ENCODE peak calls at places on chromosome 18, in six cellular contexts. One of them, this sample, is unnamed.

GRCh38 chr18:22073411-22073810 is 96.0 kb upstream of the GATA6 start:
- ATAC-seq in gastrocnemius medialis: no peak
- ATAC-seq in right cardiac atrium: no peak
- ATAC-seq in naive thymus-derived CD8-positive, alpha-beta T cell: no peak
- ATAC-seq in activated naive CD8-positive, alpha-beta T cell treated with anti-CD3 and anti-CD28 coated beads, Interleukin-2, amount 50 U/mL, for 24 hours: no peak
- ATAC-seq in HepG2: no peak
- ATAC-seq in this sample: no peak

GRCh38 chr18:56945171-56945863 is 201.6 kb upstream of the BOD1L2 start:
- ATAC-seq in gastrocnemius medialis: no peak
- ATAC-seq in right cardiac atrium: peak
- ATAC-seq in naive thymus-derived CD8-positive, alpha-beta T cell: no peak
- ATAC-seq in activated naive CD8-positive, alpha-beta T cell treated with anti-CD3 and anti-CD28 coated beads, Interleukin-2, amount 50 U/mL, for 24 hours: no peak
- ATAC-seq in HepG2: no peak
- ATAC-seq in this sample: no peak

GRCh38 chr18:74249181-74249968 is 42.4 kb downstream of the CYB5A start:
- ATAC-seq in gastrocnemius medialis: no peak
- ATAC-seq in right cardiac atrium: peak
- ATAC-seq in naive thymus-derived CD8-positive, alpha-beta T cell: no peak
- ATAC-seq in activated naive CD8-positive, alpha-beta T cell treated with anti-CD3 and anti-CD28 coated beads, Interleukin-2, amount 50 U/mL, for 24 hours: no peak
- ATAC-seq in HepG2: peak
- ATAC-seq in this sample: peak

GRCh38 chr18:78601349-78601748 is 378.3 kb upstream of the SALL3 start:
- ATAC-seq in gastrocnemius medialis: no peak
- ATAC-seq in right cardiac atrium: no peak
- ATAC-seq in naive thymus-derived CD8-positive, alpha-beta T cell: no peak
- ATAC-seq in activated naive CD8-positive, alpha-beta T cell treated with anti-CD3 and anti-CD28 coated beads, Interleukin-2, amount 50 U/mL, for 24 hours: no peak
- ATAC-seq in HepG2: no peak
- ATAC-seq in this sample: no peak

GRCh38 chr18:13762690-13763439 is 36.4 kb downstream of the RNMT start:
- ATAC-seq in gastrocnemius medialis: no peak
- ATAC-seq in right cardiac atrium: peak
- ATAC-seq in naive thymus-derived CD8-positive, alpha-beta T cell: no peak
- ATAC-seq in activated naive CD8-positive, alpha-beta T cell treated with anti-CD3 and anti-CD28 coated beads, Interleukin-2, amount 50 U/mL, for 24 hours: no peak
- ATAC-seq in HepG2: no peak
- ATAC-seq in this sample: no peak

GRCh38 chr18:64273724-64274123 is 124.8 kb upstream of the LINC00305 start:
- ATAC-seq in gastrocnemius medialis: no peak
- ATAC-seq in right cardiac atrium: no peak
- ATAC-seq in naive thymus-derived CD8-positive, alpha-beta T cell: no peak
- ATAC-seq in activated naive CD8-positive, alpha-beta T cell treated with anti-CD3 and anti-CD28 coated beads, Interleukin-2, amount 50 U/mL, for 24 hours: no peak
- ATAC-seq in HepG2: no peak
- ATAC-seq in this sample: no peak

GRCh38 chr18:35938562-35938961 is 33.9 kb upstream of the RMP24 start:
- ATAC-seq in gastrocnemius medialis: no peak
- ATAC-seq in right cardiac atrium: no peak
- ATAC-seq in naive thymus-derived CD8-positive, alpha-beta T cell: no peak
- ATAC-seq in activated naive CD8-positive, alpha-beta T cell treated with anti-CD3 and anti-CD28 coated beads, Interleukin-2, amount 50 U/mL, for 24 hours: no peak
- ATAC-seq in HepG2: no peak
- ATAC-seq in this sample: no peak

GRCh38 chr18:34929336-34929780 is 111.9 kb upstream of the MAPRE2 start:
- ATAC-seq in gastrocnemius medialis: peak
- ATAC-seq in right cardiac atrium: no peak
- ATAC-seq in naive thymus-derived CD8-positive, alpha-beta T cell: no peak
- ATAC-seq in activated naive CD8-positive, alpha-beta T cell treated with anti-CD3 and anti-CD28 coated beads, Interleukin-2, amount 50 U/mL, for 24 hours: no peak
- ATAC-seq in HepG2: peak
- ATAC-seq in this sample: no peak

GRCh38 chr18:13804305-13804704 is 19.6 kb upstream of the MC5R start:
- ATAC-seq in gastrocnemius medialis: no peak
- ATAC-seq in right cardiac atrium: peak
- ATAC-seq in naive thymus-derived CD8-positive, alpha-beta T cell: no peak
- ATAC-seq in activated naive CD8-positive, alpha-beta T cell treated with anti-CD3 and anti-CD28 coated beads, Interleukin-2, amount 50 U/mL, for 24 hours: no peak
- ATAC-seq in HepG2: no peak
- ATAC-seq in this sample: no peak

GRCh38 chr18:31102020-31102684 is at the start of gene DSC2:
- ATAC-seq in gastrocnemius medialis: no peak
- ATAC-seq in right cardiac atrium: peak
- ATAC-seq in naive thymus-derived CD8-positive, alpha-beta T cell: peak
- ATAC-seq in activated naive CD8-positive, alpha-beta T cell treated with anti-CD3 and anti-CD28 coated beads, Interleukin-2, amount 50 U/mL, for 24 hours: no peak
- ATAC-seq in HepG2: peak
- ATAC-seq in this sample: no peak

GRCh38 chr18:9910709-9911108 is 3.1 kb upstream of the VAPA start:
- ATAC-seq in gastrocnemius medialis: no peak
- ATAC-seq in right cardiac atrium: no peak
- ATAC-seq in naive thymus-derived CD8-positive, alpha-beta T cell: no peak
- ATAC-seq in activated naive CD8-positive, alpha-beta T cell treated with anti-CD3 and anti-CD28 coated beads, Interleukin-2, amount 50 U/mL, for 24 hours: no peak
- ATAC-seq in HepG2: no peak
- ATAC-seq in this sample: no peak

GRCh38 chr18:457533-457932 is 43.0 kb downstream of the COLEC12 start:
- ATAC-seq in gastrocnemius medialis: peak
- ATAC-seq in right cardiac atrium: peak
- ATAC-seq in naive thymus-derived CD8-positive, alpha-beta T cell: no peak
- ATAC-seq in activated naive CD8-positive, alpha-beta T cell treated with anti-CD3 and anti-CD28 coated beads, Interleukin-2, amount 50 U/mL, for 24 hours: no peak
- ATAC-seq in HepG2: no peak
- ATAC-seq in this sample: peak

GRCh38 chr18:49168970-49169619 is 218.3 kb upstream of the SMAD7 start:
- ATAC-seq in gastrocnemius medialis: no peak
- ATAC-seq in right cardiac atrium: no peak
- ATAC-seq in naive thymus-derived CD8-positive, alpha-beta T cell: no peak
- ATAC-seq in activated naive CD8-positive, alpha-beta T cell treated with anti-CD3 and anti-CD28 coated beads, Interleukin-2, amount 50 U/mL, for 24 hours: peak
- ATAC-seq in HepG2: peak
- ATAC-seq in this sample: no peak

GRCh38 chr18:63220903-63221302 is 98.7 kb downstream of the BCL2 start:
- ATAC-seq in gastrocnemius medialis: no peak
- ATAC-seq in right cardiac atrium: no peak
- ATAC-seq in naive thymus-derived CD8-positive, alpha-beta T cell: no peak
- ATAC-seq in activated naive CD8-positive, alpha-beta T cell treated with anti-CD3 and anti-CD28 coated beads, Interleukin-2, amount 50 U/mL, for 24 hours: peak
- ATAC-seq in HepG2: no peak
- ATAC-seq in this sample: no peak

GRCh38 chr18:45081579-45082181 is 401.0 kb downstream of the SETBP1 start:
- ATAC-seq in gastrocnemius medialis: no peak
- ATAC-seq in right cardiac atrium: no peak
- ATAC-seq in naive thymus-derived CD8-positive, alpha-beta T cell: no peak
- ATAC-seq in activated naive CD8-positive, alpha-beta T cell treated with anti-CD3 and anti-CD28 coated beads, Interleukin-2, amount 50 U/mL, for 24 hours: no peak
- ATAC-seq in HepG2: no peak
- ATAC-seq in this sample: no peak

GRCh38 chr18:51053822-51054221 is 23.8 kb downstream of the SMAD4 start:
- ATAC-seq in gastrocnemius medialis: no peak
- ATAC-seq in right cardiac atrium: no peak
- ATAC-seq in naive thymus-derived CD8-positive, alpha-beta T cell: peak
- ATAC-seq in activated naive CD8-positive, alpha-beta T cell treated with anti-CD3 and anti-CD28 coated beads, Interleukin-2, amount 50 U/mL, for 24 hours: peak
- ATAC-seq in HepG2: no peak
- ATAC-seq in this sample: no peak

GRCh38 chr18:37920865-37921264 is 355.3 kb upstream of the CELF4 start:
- ATAC-seq in gastrocnemius medialis: no peak
- ATAC-seq in right cardiac atrium: no peak
- ATAC-seq in naive thymus-derived CD8-positive, alpha-beta T cell: no peak
- ATAC-seq in activated naive CD8-positive, alpha-beta T cell treated with anti-CD3 and anti-CD28 coated beads, Interleukin-2, amount 50 U/mL, for 24 hours: no peak
- ATAC-seq in HepG2: no peak
- ATAC-seq in this sample: no peak

GRCh38 chr18:31783059-31783458 is 22.4 kb upstream of the SLC25A52 start:
- ATAC-seq in gastrocnemius medialis: no peak
- ATAC-seq in right cardiac atrium: no peak
- ATAC-seq in naive thymus-derived CD8-positive, alpha-beta T cell: no peak
- ATAC-seq in activated naive CD8-positive, alpha-beta T cell treated with anti-CD3 and anti-CD28 coated beads, Interleukin-2, amount 50 U/mL, for 24 hours: no peak
- ATAC-seq in HepG2: no peak
- ATAC-seq in this sample: no peak

GRCh38 chr18:50906843-50907242 is 27.9 kb downstream of the ME2 start:
- ATAC-seq in gastrocnemius medialis: no peak
- ATAC-seq in right cardiac atrium: no peak
- ATAC-seq in naive thymus-derived CD8-positive, alpha-beta T cell: no peak
- ATAC-seq in activated naive CD8-positive, alpha-beta T cell treated with anti-CD3 and anti-CD28 coated beads, Interleukin-2, amount 50 U/mL, for 24 hours: no peak
- ATAC-seq in HepG2: no peak
- ATAC-seq in this sample: no peak

GRCh38 chr18:77032121-77032758 is 100.3 kb downstream of the MBP start:
- ATAC-seq in gastrocnemius medialis: no peak
- ATAC-seq in right cardiac atrium: no peak
- ATAC-seq in naive thymus-derived CD8-positive, alpha-beta T cell: no peak
- ATAC-seq in activated naive CD8-positive, alpha-beta T cell treated with anti-CD3 and anti-CD28 coated beads, Interleukin-2, amount 50 U/mL, for 24 hours: no peak
- ATAC-seq in HepG2: no peak
- ATAC-seq in this sample: no peak

GRCh38 chr18:3972291-3972985 is 482.7 kb downstream of the DLGAP1 start:
- ATAC-seq in gastrocnemius medialis: no peak
- ATAC-seq in right cardiac atrium: no peak
- ATAC-seq in naive thymus-derived CD8-positive, alpha-beta T cell: no peak
- ATAC-seq in activated naive CD8-positive, alpha-beta T cell treated with anti-CD3 and anti-CD28 coated beads, Interleukin-2, amount 50 U/mL, for 24 hours: no peak
- ATAC-seq in HepG2: no peak
- ATAC-seq in this sample: no peak

GRCh38 chr18:13376298-13376840 is 157.8 kb downstream of the LDLRAD4 start:
- ATAC-seq in gastrocnemius medialis: no peak
- ATAC-seq in right cardiac atrium: no peak
- ATAC-seq in naive thymus-derived CD8-positive, alpha-beta T cell: peak
- ATAC-seq in activated naive CD8-positive, alpha-beta T cell treated with anti-CD3 and anti-CD28 coated beads, Interleukin-2, amount 50 U/mL, for 24 hours: peak
- ATAC-seq in HepG2: no peak
- ATAC-seq in this sample: no peak

GRCh38 chr18:23284629-23285028 is 149.3 kb downstream of the CABLES1 start:
- ATAC-seq in gastrocnemius medialis: no peak
- ATAC-seq in right cardiac atrium: no peak
- ATAC-seq in naive thymus-derived CD8-positive, alpha-beta T cell: no peak
- ATAC-seq in activated naive CD8-positive, alpha-beta T cell treated with anti-CD3 and anti-CD28 coated beads, Interleukin-2, amount 50 U/mL, for 24 hours: peak
- ATAC-seq in HepG2: no peak
- ATAC-seq in this sample: no peak

GRCh38 chr18:27541293-27541692 is 356.2 kb upstream of the CHST9 start:
- ATAC-seq in gastrocnemius medialis: no peak
- ATAC-seq in right cardiac atrium: no peak
- ATAC-seq in naive thymus-derived CD8-positive, alpha-beta T cell: no peak
- ATAC-seq in activated naive CD8-positive, alpha-beta T cell treated with anti-CD3 and anti-CD28 coated beads, Interleukin-2, amount 50 U/mL, for 24 hours: no peak
- ATAC-seq in HepG2: no peak
- ATAC-seq in this sample: no peak

GRCh38 chr18:59917422-59917821 is 17.6 kb downstream of the PMAIP1 start:
- ATAC-seq in gastrocnemius medialis: no peak
- ATAC-seq in right cardiac atrium: no peak
- ATAC-seq in naive thymus-derived CD8-positive, alpha-beta T cell: no peak
- ATAC-seq in activated naive CD8-positive, alpha-beta T cell treated with anti-CD3 and anti-CD28 coated beads, Interleukin-2, amount 50 U/mL, for 24 hours: no peak
- ATAC-seq in HepG2: no peak
- ATAC-seq in this sample: no peak

GRCh38 chr18:10290244-10291240 is 163.9 kb upstream of the APCDD1 start:
- ATAC-seq in gastrocnemius medialis: no peak
- ATAC-seq in right cardiac atrium: peak
- ATAC-seq in naive thymus-derived CD8-positive, alpha-beta T cell: no peak
- ATAC-seq in activated naive CD8-positive, alpha-beta T cell treated with anti-CD3 and anti-CD28 coated beads, Interleukin-2, amount 50 U/mL, for 24 hours: no peak
- ATAC-seq in HepG2: no peak
- ATAC-seq in this sample: no peak

GRCh38 chr18:14100503-14101286 is 31.5 kb downstream of the ZNF519 start:
- ATAC-seq in gastrocnemius medialis: no peak
- ATAC-seq in right cardiac atrium: no peak
- ATAC-seq in naive thymus-derived CD8-positive, alpha-beta T cell: no peak
- ATAC-seq in activated naive CD8-positive, alpha-beta T cell treated with anti-CD3 and anti-CD28 coated beads, Interleukin-2, amount 50 U/mL, for 24 hours: peak
- ATAC-seq in HepG2: no peak
- ATAC-seq in this sample: no peak

GRCh38 chr18:21831413-21831831 is 90.8 kb downstream of the MIB1 start:
- ATAC-seq in gastrocnemius medialis: peak
- ATAC-seq in right cardiac atrium: peak
- ATAC-seq in naive thymus-derived CD8-positive, alpha-beta T cell: no peak
- ATAC-seq in activated naive CD8-positive, alpha-beta T cell treated with anti-CD3 and anti-CD28 coated beads, Interleukin-2, amount 50 U/mL, for 24 hours: no peak
- ATAC-seq in HepG2: no peak
- ATAC-seq in this sample: peak

GRCh38 chr18:12008181-12008767 is 27.0 kb downstream of the IMPA2 start:
- ATAC-seq in gastrocnemius medialis: no peak
- ATAC-seq in right cardiac atrium: no peak
- ATAC-seq in naive thymus-derived CD8-positive, alpha-beta T cell: no peak
- ATAC-seq in activated naive CD8-positive, alpha-beta T cell treated with anti-CD3 and anti-CD28 coated beads, Interleukin-2, amount 50 U/mL, for 24 hours: no peak
- ATAC-seq in HepG2: peak
- ATAC-seq in this sample: no peak

GRCh38 chr18:9835796-9836195 is 50.0 kb upstream of the TXNDC2 start:
- ATAC-seq in gastrocnemius medialis: peak
- ATAC-seq in right cardiac atrium: no peak
- ATAC-seq in naive thymus-derived CD8-positive, alpha-beta T cell: no peak
- ATAC-seq in activated naive CD8-positive, alpha-beta T cell treated with anti-CD3 and anti-CD28 coated beads, Interleukin-2, amount 50 U/mL, for 24 hours: no peak
- ATAC-seq in HepG2: no peak
- ATAC-seq in this sample: peak

GRCh38 chr18:54203914-54204313 is 20.6 kb downstream of the MBD2 start:
- ATAC-seq in gastrocnemius medialis: no peak
- ATAC-seq in right cardiac atrium: no peak
- ATAC-seq in naive thymus-derived CD8-positive, alpha-beta T cell: no peak
- ATAC-seq in activated naive CD8-positive, alpha-beta T cell treated with anti-CD3 and anti-CD28 coated beads, Interleukin-2, amount 50 U/mL, for 24 hours: no peak
- ATAC-seq in HepG2: no peak
- ATAC-seq in this sample: no peak

GRCh38 chr18:31610841-31611240 is 19.2 kb downstream of the TTR start:
- ATAC-seq in gastrocnemius medialis: no peak
- ATAC-seq in right cardiac atrium: peak
- ATAC-seq in naive thymus-derived CD8-positive, alpha-beta T cell: no peak
- ATAC-seq in activated naive CD8-positive, alpha-beta T cell treated with anti-CD3 and anti-CD28 coated beads, Interleukin-2, amount 50 U/mL, for 24 hours: no peak
- ATAC-seq in HepG2: peak
- ATAC-seq in this sample: no peak

GRCh38 chr18:49031511-49032188 is 80.9 kb upstream of the SMAD7 start:
- ATAC-seq in gastrocnemius medialis: no peak
- ATAC-seq in right cardiac atrium: no peak
- ATAC-seq in naive thymus-derived CD8-positive, alpha-beta T cell: peak
- ATAC-seq in activated naive CD8-positive, alpha-beta T cell treated with anti-CD3 and anti-CD28 coated beads, Interleukin-2, amount 50 U/mL, for 24 hours: peak
- ATAC-seq in HepG2: no peak
- ATAC-seq in this sample: no peak

GRCh38 chr18:48023334-48024008 is 93.0 kb upstream of the SMAD2 start:
- ATAC-seq in gastrocnemius medialis: no peak
- ATAC-seq in right cardiac atrium: peak
- ATAC-seq in naive thymus-derived CD8-positive, alpha-beta T cell: no peak
- ATAC-seq in activated naive CD8-positive, alpha-beta T cell treated with anti-CD3 and anti-CD28 coated beads, Interleukin-2, amount 50 U/mL, for 24 hours: no peak
- ATAC-seq in HepG2: peak
- ATAC-seq in this sample: peak

GRCh38 chr18:36440614-36441013 is 143.1 kb downstream of the FHOD3 start:
- ATAC-seq in gastrocnemius medialis: no peak
- ATAC-seq in right cardiac atrium: no peak
- ATAC-seq in naive thymus-derived CD8-positive, alpha-beta T cell: no peak
- ATAC-seq in activated naive CD8-positive, alpha-beta T cell treated with anti-CD3 and anti-CD28 coated beads, Interleukin-2, amount 50 U/mL, for 24 hours: no peak
- ATAC-seq in HepG2: no peak
- ATAC-seq in this sample: peak

GRCh38 chr18:32427084-32427933 is 43.4 kb downstream of the GAREM1 start:
- ATAC-seq in gastrocnemius medialis: no peak
- ATAC-seq in right cardiac atrium: no peak
- ATAC-seq in naive thymus-derived CD8-positive, alpha-beta T cell: no peak
- ATAC-seq in activated naive CD8-positive, alpha-beta T cell treated with anti-CD3 and anti-CD28 coated beads, Interleukin-2, amount 50 U/mL, for 24 hours: no peak
- ATAC-seq in HepG2: peak
- ATAC-seq in this sample: no peak

This sample was measured in gastroesophageal sphincter.